ENCODE peak calls at places on chromosomes 2 and 18, in seven cellular contexts. O is IMR-90, P is astrocyte, F is uterus, G is pancreas, H is PC-9, W is OCI-LY7. K is an unnamed sample.

GRCh38 chr2:64202206-64202864 is 58.1 kb upstream of the PELI1 start:
- DNase-seq in W (no peak), G (no peak), O (peak; percentile 83), H (peak; percentile 91), F (no peak), P (no peak), K (no peak)

GRCh38 chr2:228180126-228181097 is 1.1 kb downstream of the SPHKAP start:
- DNase-seq in F (no peak), G (no peak), O (no peak), P (no peak), H (no peak), W (no peak), K (no peak)

GRCh38 chr18:79487198-79488165 is 91.8 kb downstream of the NFATC1 start:
- DNase-seq in P (no peak), G (no peak), F (no peak), O (no peak), W (no peak), H (no peak), K (peak; percentile 57)

GRCh38 chr18:48829443-48830149 is 121.2 kb downstream of the SMAD7 start:
- DNase-seq in O (no peak), G (no peak), F (peak; percentile 18), P (no peak), H (no peak), W (no peak), K (peak; percentile 42)

GRCh38 chr2:133512121-133512520 is 56.1 kb downstream of the NCKAP5 start:
- DNase-seq in G (no peak), W (no peak), P (no peak), F (no peak), H (no peak), O (no peak), K (no peak)

GRCh38 chr18:41466436-41467160 is 488.4 kb upstream of the PIK3C3 start:
- DNase-seq in G (no peak), H (no peak), F (no peak), P (peak; percentile 12), O (no peak), W (no peak), K (no peak)

GRCh38 chr2:223797073-223797472 is 40.3 kb downstream of the AP1S3 start:
- DNase-seq in G (no peak), H (peak; percentile 100), F (no peak), W (no peak), O (peak; percentile 34), P (peak; percentile 84), K (no peak)

GRCh38 chr18:23178201-23178600 is 42.9 kb downstream of the CABLES1 start:
- DNase-seq in W (no peak), G (no peak), P (no peak), H (no peak), O (no peak), F (no peak), K (no peak)

GRCh38 chr18:11994346-11994707 is 13.0 kb downstream of the IMPA2 start:
- DNase-seq in H (peak; percentile 55), O (peak; percentile 68), P (no peak), G (peak; percentile 62), W (no peak), F (no peak), K (no peak)

GRCh38 chr2:98500561-98500960 is 55.9 kb downstream of the INPP4A start:
- DNase-seq in P (no peak), W (no peak), G (no peak), H (peak; percentile 69), O (no peak), F (no peak), K (no peak)

GRCh38 chr2:55010149-55010591 is 40.1 kb downstream of the RTN4 start:
- DNase-seq in O (peak; percentile 34), G (peak; percentile 71), W (peak; percentile 73), P (peak; percentile 40), F (no peak), H (no peak), K (peak; percentile 64)

GRCh38 chr18:12911025-12911927 is 27.2 kb upstream of the PTPN2 start:
- DNase-seq in W (no peak), H (no peak), G (no peak), F (peak; percentile 19), P (peak; percentile 36), O (no peak), K (peak; percentile 71)

GRCh38 chr2:75627902-75628504 is 18.6 kb upstream of the MRPL19 start:
- DNase-seq in O (peak; percentile 80), G (peak; percentile 56), H (peak; percentile 69), W (peak; percentile 65), P (peak; percentile 43), F (peak; percentile 62), K (peak; percentile 84)

GRCh38 chr18:9755110-9755509 is 47.0 kb downstream of the RAB31 start:
- DNase-seq in P (no peak), O (no peak), W (no peak), G (no peak), H (no peak), F (no peak), K (no peak)

DNA sequence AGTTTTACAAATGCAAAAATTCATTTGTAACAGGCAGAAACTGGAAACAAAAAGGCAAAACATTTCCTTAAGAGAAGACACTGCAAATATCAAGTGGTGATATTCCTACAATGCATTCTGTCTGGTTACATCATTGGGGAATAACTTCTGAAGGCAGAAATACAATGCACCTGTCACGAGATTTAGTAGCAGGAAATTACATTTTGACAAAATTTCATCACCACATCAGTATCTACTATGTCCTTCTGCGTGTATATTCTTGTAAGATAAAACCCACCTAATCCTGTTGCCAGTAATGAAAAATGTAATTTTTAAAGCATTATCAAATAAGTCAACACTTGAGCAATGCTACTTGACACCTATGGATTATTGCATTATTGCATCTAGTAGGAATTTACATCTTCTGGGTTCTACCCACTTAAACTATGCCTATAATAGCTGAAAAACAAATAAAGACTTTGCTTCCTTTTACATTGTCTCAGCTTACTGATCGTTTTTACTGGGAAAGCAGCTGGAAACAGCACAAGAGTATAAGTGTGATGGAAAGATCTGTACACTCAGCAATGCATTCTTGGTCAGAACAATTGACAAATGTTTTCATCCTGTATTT is 59.5 kb downstream of the IRS1 start:
- DNase-seq in O (no peak), P (no peak), F (no peak), W (no peak), G (no peak), H (peak; percentile 72), K (no peak)
- H3K9me3 ChIP-seq in O (no peaks in the 10 kb centered on the region), P (no peaks in the 10 kb centered on the region), F (no peaks in the 10 kb centered on the region), W (no peaks in the 10 kb centered on the region), G (no peaks in the 10 kb centered on the region), H (no peaks in the 10 kb centered on the region), K (no peaks in the 10 kb centered on the region)

GRCh38 chr18:35352778-35353177 is 8.6 kb upstream of the ZNF24 start:
- DNase-seq in F (no peak), H (no peak), G (no peak), W (no peak), P (no peak), O (no peak), K (no peak)
- H3K4me3 ChIP-seq in F (no peak overlapping the region), H (no peak overlapping the region), G (no peak overlapping the region), W (no peak overlapping the region), P (no peak overlapping the region), O (no peak overlapping the region), K (no peak overlapping the region)

GRCh38 chr18:3584266-3584665 is 134.3 kb downstream of the TGIF1 start:
- DNase-seq in O (no peak), P (no peak), W (peak; percentile 46), G (no peak), H (no peak), F (no peak), K (no peak)
- H3K27ac ChIP-seq in O (no peak overlapping the region), P (no peak overlapping the region), W (peak overlapping the region; percentile 99), G (no peak overlapping the region), H (no peak overlapping the region), F (no peak overlapping the region), K (no peak overlapping the region)

GRCh38 chr2:6846540-6846939 is 19.2 kb downstream of the CMPK2 start:
- DNase-seq in G (no peak), P (no peak), W (no peak), O (no peak), H (no peak), F (no peak), K (no peak)
- H3K9me3 ChIP-seq in G (no peaks in the 10 kb centered on the region), P (peaks cover 27% of the 10 kb centered on the region), W (peaks cover 29% of the 10 kb centered on the region), O (peaks cover 11% of the 10 kb centered on the region), H (peaks cover 28% of the 10 kb centered on the region), F (no peaks in the 10 kb centered on the region), K (peaks cover 73% of the 10 kb centered on the region)

GRCh38 chr2:197515798-197516761 is at the start of gene MOB4:
- DNase-seq in P (peak; percentile 82), H (peak; percentile 80), W (peak; percentile 96), F (peak; percentile 95), O (peak; percentile 93), G (peak; percentile 95), K (peak; percentile 98)

GRCh38 chr2:197517150-197517549 is 1.3 kb downstream of the MOB4 start:
- DNase-seq in P (no peak), O (no peak), H (no peak), G (no peak), F (no peak), W (no peak), K (no peak)

GRCh38 chr2:197515277-197515797 is 529 bp upstream of the MOB4 start:
- DNase-seq in W (peak; percentile 89), O (peak; percentile 31), P (peak; percentile 10), G (no peak), F (no peak), H (no peak), K (no peak)

DNA sequence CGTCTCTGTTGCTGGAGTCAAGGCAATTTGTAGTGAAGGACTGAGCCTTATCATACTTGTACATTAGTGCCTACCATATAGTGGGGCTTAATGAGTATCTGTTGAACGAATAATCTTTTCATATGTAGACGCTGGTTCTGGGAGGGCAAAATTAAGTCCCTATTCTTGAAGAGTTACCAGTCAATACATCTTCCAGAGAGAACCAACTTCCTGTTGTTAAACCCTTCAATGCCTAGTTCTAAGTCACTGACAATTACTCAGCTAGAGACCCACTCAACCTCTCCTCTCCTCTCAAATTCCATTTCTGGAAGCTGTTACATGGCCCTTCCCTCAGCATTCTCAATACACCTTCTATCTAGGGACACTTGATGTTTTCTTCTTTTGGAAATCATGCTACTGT is 1.1 kb upstream of the MOB4 start:
- DNase-seq in P (peak; percentile 3), W (peak; percentile 47), H (no peak), O (no peak), F (no peak), G (no peak), K (no peak)
- H3K4me3 ChIP-seq in P (peak overlapping the region; percentile 79), W (peak overlapping the region; percentile 89), H (peak overlapping the region; percentile 95), O (peak overlapping the region; percentile 80), F (no peak overlapping the region), G (peak overlapping the region; percentile 82), K (peak overlapping the region; percentile 85)

GRCh38 chr2:222756362-222756831 is 84.9 kb downstream of the MOGAT1 start:
- DNase-seq in P (no peak), F (no peak), O (no peak), H (peak; percentile 51), G (no peak), W (no peak), K (no peak)
- H3K27ac ChIP-seq in P (peak overlapping the region; percentile 2), F (no peak overlapping the region), O (no peak overlapping the region), H (peak overlapping the region; percentile 43), G (no peak overlapping the region), W (no peak overlapping the region), K (no peak overlapping the region)